ENCODE peak calls at places on chromosomes 16 and 17, in nine cellular contexts. H is OCI-LY7; Y is H7; D is skeletal muscle cell; B is substantia nigra; O is NCI-H1417; P is RCC 7860; Q is stimulated activated CD8-positive, alpha-beta memory T cell treated with anti-CD3 and anti-CD28 coated beads, Interleukin-2, amount 100 ng/mL, for 48 hours; E is activated CD4-positive, alpha-beta T cell treated with anti-CD3 and anti-CD28 coated beads, Interleukin-2, amount 10 ng/mL, durations not matched to agents 7 days and 5 days. F is an unnamed sample.

GRCh38 chr16:89685916-89686315 is 573 bp upstream of the CDK10 start:
- DNase-seq in B (no peak), P (no peak), Q (no peak), D (no peak), H (no peak), Y (peak), O (no peak), E (no peak), F (no peak)

GRCh38 chr17:45425125-45425983 is 7.3 kb downstream of the ARHGAP27 start:
- DNase-seq in Y (peak), E (no peak), Q (no peak), B (no peak), H (no peak), D (peak), O (peak), P (peak), F (no peak)

GRCh38 chr16:88560722-88561484 is 9.3 kb upstream of the ZC3H18 start:
- DNase-seq in D (no peak), H (no peak), B (no peak), P (no peak), E (no peak), Q (no peak), O (no peak), Y (peak), F (no peak)

GRCh38 chr16:85124636-85125346 is 12.5 kb upstream of the CIBAR2 start:
- DNase-seq in E (no peak), B (no peak), Y (no peak), H (no peak), Q (no peak), P (no peak), O (no peak), D (no peak), F (no peak)

GRCh38 chr17:68832140-68832871 is 122.9 kb downstream of the ABCA8 start:
- DNase-seq in H (no peak), Y (no peak), B (no peak), O (no peak), P (no peak), D (no peak), Q (no peak), E (no peak), F (no peak)

GRCh38 chr16:17063156-17063555 is 407.6 kb downstream of the XYLT1 start:
- DNase-seq in E (no peak), O (peak), Y (no peak), Q (no peak), P (no peak), D (no peak), H (no peak), B (no peak), F (no peak)

GRCh38 chr16:5938607-5939006 is 841.0 kb upstream of the EEF2KMT start:
- DNase-seq in Y (no peak), Q (no peak), D (no peak), P (no peak), B (no peak), E (no peak), O (no peak), H (no peak), F (no peak)

GRCh38 chr17:37476431-37477130 is 13.1 kb upstream of the DUSP14 start:
- DNase-seq in H (no peak), Y (no peak), D (no peak), B (no peak), P (no peak), E (no peak), O (no peak), Q (no peak), F (no peak)

GRCh38 chr17:74646231-74646630 is 22.7 kb upstream of the CD300E start:
- DNase-seq in D (no peak), O (peak), B (no peak), H (peak), P (no peak), E (peak), Q (no peak), Y (peak), F (no peak)

GRCh38 chr17:41519501-41520224 is 973 bp upstream of the KRT15 start:
- DNase-seq in E (no peak), Q (no peak), P (no peak), H (no peak), Y (no peak), D (no peak), O (no peak), B (peak), F (no peak)

GRCh38 chr17:78853926-78854394 is 13.3 kb upstream of the USP36 start:
- DNase-seq in P (no peak), D (no peak), H (no peak), Q (no peak), E (no peak), Y (no peak), B (no peak), O (no peak), F (no peak)

GRCh38 chr17:39069114-39069756 is 82.2 kb downstream of the PLXDC1 start:
- DNase-seq in O (peak), B (no peak), P (peak), E (peak), D (no peak), Y (peak), H (peak), Q (no peak), F (no peak)

GRCh38 chr16:55706739-55707487 is 51.1 kb downstream of the SLC6A2 start:
- DNase-seq in O (no peak), D (no peak), E (no peak), Y (no peak), Q (no peak), B (no peak), H (no peak), P (no peak), F (no peak)

GRCh38 chr16:3536271-3536671 is 35.5 kb downstream of the CLUAP1 start:
- DNase-seq in Q (no peak), P (no peak), E (no peak), H (no peak), B (no peak), O (no peak), Y (no peak), D (peak), F (peak)

GRCh38 chr16:17629936-17630335 is 159.2 kb upstream of the XYLT1 start:
- DNase-seq in E (no peak), O (no peak), B (no peak), D (no peak), Q (no peak), P (no peak), H (no peak), Y (no peak), F (no peak)

GRCh38 chr17:69314246-69315030 is 12.5 kb downstream of the ABCA5 start:
- DNase-seq in Y (no peak), O (no peak), P (no peak), Q (no peak), E (no peak), B (no peak), H (no peak), D (no peak), F (no peak)

GRCh38 chr17:46935658-46936266 is 12.8 kb downstream of the GOSR2 start:
- DNase-seq in D (no peak), E (no peak), B (no peak), O (no peak), H (no peak), Y (no peak), P (no peak), Q (no peak), F (no peak)

GRCh38 chr16:10964891-10965326 is 20.5 kb downstream of the CLEC16A start:
- DNase-seq in D (no peak), B (no peak), O (no peak), Q (peak), P (no peak), E (peak), Y (no peak), H (no peak), F (no peak)

F was measured in AG09319.